ENCODE peak calls at places on chromosomes 6 and 20, in seven cellular contexts. U, V, Q, X, H, C and S are unnamed samples.
A peak's percentile ranks its signal among the peaks of the same experiment; 100 is the strongest.

GRCh38 chr6:142088858-142089216 is 43.9 kb upstream of the GJE1 start:
- DNase-seq in H (peak; percentile 47), Q (no peak), X (peak; percentile 58), U (peak; percentile 32), V (no peak), C (peak; percentile 61), S (peak; percentile 67)

GRCh38 chr6:7143161-7143974 is 35.6 kb downstream of the RREB1 start:
- DNase-seq in Q (no peak), C (no peak), X (no peak), H (no peak), U (no peak), V (no peak), S (no peak)

GRCh38 chr6:98894810-98895209 is 52.9 kb downstream of the FBXL4 start:
- DNase-seq in C (no peak), U (no peak), V (no peak), X (peak; percentile 4), H (no peak), Q (no peak), S (no peak)

GRCh38 chr6:137552809-137553208 is 58.6 kb upstream of the OLIG3 start:
- DNase-seq in C (no peak), U (no peak), H (no peak), V (no peak), X (no peak), Q (no peak), S (no peak)

GRCh38 chr6:102075539-102075938 is 682.0 kb downstream of the GRIK2 start:
- DNase-seq in U (no peak), X (peak; percentile 19), V (no peak), C (no peak), H (no peak), Q (no peak), S (peak; percentile 20)

GRCh38 chr20:34452281-34452982 is 63.8 kb upstream of the DYNLRB1 start:
- DNase-seq in V (no peak), C (no peak), X (peak; percentile 57), Q (no peak), H (no peak), U (no peak), S (no peak)

GRCh38 chr20:32053648-32054047 is 1.6 kb downstream of the HCK start:
- DNase-seq in X (no peak), Q (no peak), V (no peak), C (no peak), H (no peak), U (no peak), S (no peak)

GRCh38 chr6:163169521-163169920 is 245.0 kb upstream of the QKI start:
- DNase-seq in C (no peak), H (no peak), X (no peak), Q (no peak), V (no peak), U (no peak), S (no peak)

GRCh38 chr20:2652724-2653510 is 485 bp downstream of the NOP56 start:
- DNase-seq in H (no peak), Q (no peak), X (no peak), U (no peak), C (no peak), V (no peak), S (peak; percentile 13)

GRCh38 chr6:125302840-125303511 is 1.2 kb upstream of the HDDC2 start:
- DNase-seq in V (no peak), Q (no peak), X (peak; percentile 37), H (no peak), C (no peak), U (no peak), S (no peak)

GRCh38 chr6:106089981-106090380 is 3.8 kb downstream of the PRDM1 start:
- DNase-seq in H (no peak), V (no peak), U (no peak), C (no peak), X (peak; percentile 57), Q (no peak), S (no peak)

GRCh38 chr6:152161501-152161900 is 354.0 kb downstream of the ESR1 start:
- DNase-seq in Q (no peak), U (no peak), V (no peak), H (no peak), X (peak; percentile 78), C (no peak), S (peak; percentile 12)

GRCh38 chr6:143806282-143807102 is 36.6 kb upstream of the LTV1 start:
- DNase-seq in V (no peak), U (no peak), H (no peak), Q (no peak), X (peak; percentile 88), C (no peak), S (peak; percentile 64)

GRCh38 chr20:10350188-10350842 is 83.7 kb downstream of the MKKS start:
- DNase-seq in V (no peak), H (no peak), X (no peak), C (no peak), Q (no peak), U (no peak), S (no peak)

GRCh38 chr6:158818580-158819212 is 472 bp downstream of the EZR start:
- DNase-seq in C (peak; percentile 90), U (peak; percentile 78), Q (peak; percentile 64), X (peak; percentile 65), H (peak; percentile 84), V (peak; percentile 56), S (peak; percentile 63)

GRCh38 chr6:107543088-107543487 is 53.2 kb downstream of the SOBP start:
- DNase-seq in V (no peak), X (no peak), U (no peak), C (no peak), H (no peak), Q (no peak), S (no peak)

GRCh38 chr20:59820204-59821041 is 113.0 kb downstream of the SYCP2 start:
- DNase-seq in H (no peak), X (no peak), C (no peak), V (peak; percentile 26), Q (no peak), U (no peak), S (peak; percentile 66)

GRCh38 chr20:18007534-18008292 is 38.9 kb downstream of the MGME1 start:
- DNase-seq in U (peak; percentile 50), X (no peak), V (peak; percentile 24), C (no peak), H (no peak), Q (peak; percentile 29), S (no peak)

GRCh38 chr20:41094656-41095055 is 42.7 kb upstream of the PLCG1 start:
- DNase-seq in Q (no peak), X (peak; percentile 61), H (no peak), C (no peak), U (no peak), V (peak; percentile 27), S (no peak)

GRCh38 chr6:73032586-73032985 is 192.7 kb downstream of the KHDC1L start:
- DNase-seq in U (no peak), Q (no peak), H (no peak), X (peak; percentile 26), V (no peak), C (no peak), S (peak; percentile 84)

GRCh38 chr6:50899306-50899840 is 80.7 kb downstream of the TFAP2B start:
- DNase-seq in H (no peak), C (no peak), Q (no peak), U (no peak), V (no peak), X (peak; percentile 7), S (peak; percentile 1)

GRCh38 chr6:54681987-54682386 is 164.6 kb upstream of the FAM83B start:
- DNase-seq in Q (no peak), U (no peak), X (peak; percentile 84), H (no peak), V (no peak), C (no peak), S (peak; percentile 59)

GRCh38 chr20:4084096-4084495 is 68.7 kb upstream of the RNF24 start:
- DNase-seq in C (no peak), Q (no peak), V (no peak), U (no peak), H (no peak), X (no peak), S (no peak)

DNA sequence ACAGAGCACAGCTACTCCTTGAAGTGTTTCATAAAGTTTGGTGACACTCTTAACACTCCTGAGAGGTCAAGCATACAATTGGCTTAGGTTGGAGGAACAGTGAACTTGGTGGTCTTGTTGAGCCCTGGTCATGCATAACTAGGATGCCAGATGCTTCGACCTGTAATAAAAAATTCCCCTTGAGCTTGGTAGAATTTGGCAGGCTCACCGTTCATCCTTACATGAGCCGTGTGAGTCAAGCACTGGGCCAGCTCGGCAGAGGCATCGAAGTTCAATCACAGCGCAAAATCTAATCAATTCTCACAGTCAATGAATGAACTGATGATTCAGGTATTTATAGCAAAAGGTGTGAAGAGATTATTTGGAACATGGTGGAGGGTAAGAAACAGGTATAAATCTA is 33.7 kb downstream of the CYP24A1 start:
- DNase-seq in Q (no peak), H (no peak), U (no peak), X (no peak), C (no peak), V (no peak), S (no peak)
- H3K4me1 ChIP-seq in Q (no peaks in the 10 kb centered on the region), H (no peaks in the 10 kb centered on the region), U (no peaks in the 10 kb centered on the region), X (peaks cover 2% of the 10 kb centered on the region), C (no peaks in the 10 kb centered on the region), V (no peaks in the 10 kb centered on the region), S (peaks cover 33% of the 10 kb centered on the region)

GRCh38 chr6:36673882-36674281 is 4.6 kb upstream of the CDKN1A start:
- DNase-seq in X (no peak), V (no peak), U (no peak), Q (no peak), H (no peak), C (no peak), S (no peak)
- H3K4me1 ChIP-seq in X (peaks cover 23% of the 10 kb centered on the region), V (peaks cover 5% of the 10 kb centered on the region), U (peaks cover 26% of the 10 kb centered on the region), Q (peaks cover 11% of the 10 kb centered on the region), H (peaks cover 15% of the 10 kb centered on the region), C (peaks cover 25% of the 10 kb centered on the region), S (peaks cover 40% of the 10 kb centered on the region)

DNA sequence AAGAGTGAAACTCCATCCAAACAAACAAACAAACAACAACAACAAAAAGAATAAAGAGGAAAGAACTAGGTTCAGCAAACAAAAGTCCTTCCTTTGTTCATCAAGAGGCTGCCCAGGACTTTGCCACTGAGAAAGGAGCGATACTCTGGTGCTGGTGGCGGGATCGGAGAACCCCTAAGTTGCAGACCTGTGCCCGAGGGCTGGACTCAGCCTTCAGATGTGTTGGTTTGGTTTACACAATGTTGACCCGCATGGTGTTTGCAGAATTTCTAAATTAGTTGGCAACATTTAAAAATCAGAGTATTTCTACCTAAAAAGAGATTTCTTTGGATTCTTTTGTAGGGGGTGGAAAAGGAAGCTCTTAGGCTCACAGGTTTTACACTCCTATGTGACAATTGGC is 42.5 kb downstream of the TRAM2 start:
- DNase-seq in H (no peak), U (no peak), X (no peak), C (no peak), V (no peak), Q (no peak), S (no peak)
- H3K4me1 ChIP-seq in H (peaks cover 34% of the 10 kb centered on the region), U (no peaks in the 10 kb centered on the region), X (peaks cover 38% of the 10 kb centered on the region), C (peaks cover 21% of the 10 kb centered on the region), V (no peaks in the 10 kb centered on the region), Q (peaks cover 16% of the 10 kb centered on the region), S (peaks cover 29% of the 10 kb centered on the region)

GRCh38 chr20:46361386-46361785 is 45.0 kb downstream of the ELMO2 start:
- DNase-seq in H (no peak), X (no peak), C (no peak), U (no peak), V (no peak), Q (no peak), S (no peak)

GRCh38 chr20:46359233-46359751 is 47.1 kb downstream of the ELMO2 start:
- DNase-seq in H (no peak), U (no peak), X (no peak), Q (no peak), C (no peak), V (no peak), S (no peak)

GRCh38 chr20:46362931-46363872 is 43.2 kb downstream of the ELMO2 start:
- DNase-seq in Q (no peak), C (no peak), V (no peak), H (no peak), X (no peak), U (no peak), S (no peak)

GRCh38 chr20:46363874-46364669 is 42.3 kb downstream of the ELMO2 start:
- DNase-seq in C (peak; percentile 94), V (peak; percentile 88), X (peak; percentile 91), Q (peak; percentile 86), H (peak; percentile 95), U (peak; percentile 90), S (peak; percentile 80)

GRCh38 chr20:46361811-46362210 is 44.6 kb downstream of the ELMO2 start:
- DNase-seq in U (no peak), Q (no peak), X (no peak), V (no peak), H (no peak), C (no peak), S (no peak)
- H3K4me1 ChIP-seq in U (peaks cover 33% of the 10 kb centered on the region), Q (peaks cover 10% of the 10 kb centered on the region), X (peaks cover 2% of the 10 kb centered on the region), V (peaks cover 14% of the 10 kb centered on the region), H (peaks cover 78% of the 10 kb centered on the region), C (peaks cover 37% of the 10 kb centered on the region), S (peaks cover 7% of the 10 kb centered on the region)